ENCODE peak calls at places on chromosomes 5 and 9, in nine cellular contexts. I is upper lobe of right lung; J is tibial nerve; M is brain microvascular endothelial cell; E is CD8-positive, alpha-beta T cell; G is WERI-Rb-1; S is A673; R is tibial artery; X is uterus. D is an unnamed sample.

GRCh38 chr9:106862115-106862945 is 636 bp upstream of the ZNF462 start:
- DNase-seq in I (peak), E (no peak), G (peak), S (peak), J (peak), R (no peak), M (peak), X (peak), D (peak)

GRCh38 chr9:8718121-8718725 is 918.6 kb upstream of the DMAC1 start:
- DNase-seq in S (peak), M (peak), X (no peak), E (no peak), J (no peak), R (peak), I (no peak), G (no peak), D (no peak)

GRCh38 chr5:113204525-113205161 is 228.0 kb downstream of the DCP2 start:
- DNase-seq in X (peak), S (no peak), J (peak), I (no peak), M (peak), G (no peak), R (peak), E (no peak), D (no peak)

GRCh38 chr5:94700592-94700991 is 82.1 kb downstream of the SLF1 start:
- DNase-seq in R (no peak), M (no peak), S (no peak), X (no peak), J (no peak), I (no peak), G (no peak), E (no peak), D (no peak)

GRCh38 chr9:71352837-71353236 is 231.4 kb upstream of the TRPM3 start:
- DNase-seq in X (no peak), E (no peak), R (no peak), S (no peak), M (no peak), I (no peak), G (no peak), J (no peak), D (no peak)

GRCh38 chr9:78239506-78239905 is 3.6 kb downstream of the CEP78 start:
- DNase-seq in X (no peak), R (no peak), S (no peak), E (no peak), J (no peak), I (no peak), M (no peak), G (peak), D (no peak)

GRCh38 chr5:140165101-140165920 is 9.7 kb upstream of the CYSTM1 start:
- DNase-seq in E (no peak), R (no peak), I (no peak), M (no peak), X (no peak), G (no peak), J (no peak), S (no peak), D (no peak)

GRCh38 chr5:179154346-179154990 is 94.3 kb downstream of the ZNF354C start:
- DNase-seq in S (no peak), X (no peak), R (peak), G (no peak), E (no peak), J (no peak), M (no peak), I (peak), D (no peak)

GRCh38 chr5:52692618-52693017 is 95.1 kb upstream of the ITGA1 start:
- DNase-seq in R (no peak), S (no peak), X (no peak), M (no peak), E (no peak), I (no peak), G (no peak), J (no peak), D (no peak)

GRCh38 chr5:154993461-154993860 is 20.1 kb upstream of the KIF4B start:
- DNase-seq in M (no peak), I (no peak), J (no peak), S (peak), X (no peak), E (no peak), R (no peak), G (no peak), D (no peak)

GRCh38 chr5:170880084-170880483 is 18.3 kb downstream of the RANBP17 start:
- DNase-seq in I (no peak), S (no peak), R (no peak), E (no peak), G (no peak), X (no peak), J (no peak), M (no peak), D (no peak)

DNA sequence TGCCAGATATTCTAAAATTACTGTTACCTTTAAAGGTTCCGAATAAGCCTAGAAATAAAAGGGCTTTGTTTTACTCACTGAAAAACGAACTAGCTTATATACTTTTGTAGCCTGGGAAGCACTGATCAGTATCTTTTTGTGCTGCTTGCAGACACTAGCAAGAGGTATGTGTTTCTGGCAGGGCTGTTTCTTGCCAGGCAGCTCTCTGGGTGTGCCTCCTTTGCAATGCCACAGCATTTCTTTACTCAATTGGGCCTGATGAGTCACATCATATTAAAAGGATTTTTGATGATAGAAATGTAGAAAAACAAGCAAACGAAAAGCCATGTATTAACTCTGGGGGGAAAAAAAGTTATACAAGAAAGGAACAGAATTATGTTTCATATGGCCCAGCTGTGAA is 35.6 kb downstream of the CD180 start:
- DNase-seq in G (no peak), E (peak), J (no peak), M (peak), R (no peak), X (no peak), I (no peak), S (peak), D (no peak)
- H3K27ac ChIP-seq in G (no peak), E (no peak), J (no peak), M (no peak), R (peak), X (peak), I (no peak), S (no peak), D (no peak)

GRCh38 chr5:39178171-39178570 is 41.2 kb downstream of the FYB1 start:
- DNase-seq in I (no peak), R (no peak), E (no peak), S (peak), X (no peak), M (peak), J (no peak), G (no peak), D (no peak)

GRCh38 chr5:39176740-39177628 is 42.4 kb downstream of the FYB1 start:
- DNase-seq in J (no peak), I (no peak), X (no peak), E (no peak), M (no peak), S (no peak), R (no peak), G (no peak), D (no peak)

GRCh38 chr5:39178856-39179255 is 40.5 kb downstream of the FYB1 start:
- DNase-seq in S (peak), J (no peak), E (peak), I (no peak), M (no peak), X (no peak), G (no peak), R (no peak), D (no peak)

GRCh38 chr5:39175273-39175955 is 43.9 kb downstream of the FYB1 start:
- DNase-seq in J (no peak), X (no peak), E (no peak), I (no peak), R (no peak), M (no peak), S (no peak), G (no peak), D (no peak)

GRCh38 chr5:39177629-39177959 is 41.8 kb downstream of the FYB1 start:
- DNase-seq in G (no peak), R (no peak), M (no peak), J (no peak), I (no peak), E (no peak), S (no peak), X (no peak), D (no peak)
- H3K27ac ChIP-seq in G (no peak), R (no peak), M (no peak), J (peak), I (no peak), E (peak), S (no peak), X (no peak), D (no peak)

GRCh38 chr9:75909776-75910175 is 19.3 kb downstream of the PCSK5 start:
- DNase-seq in R (no peak), I (no peak), X (no peak), G (no peak), J (no peak), S (no peak), E (no peak), M (no peak), D (no peak)

GRCh38 chr9:75906531-75906930 is 16.1 kb downstream of the PCSK5 start:
- DNase-seq in X (no peak), G (no peak), I (no peak), M (no peak), R (no peak), S (no peak), E (no peak), J (no peak), D (no peak)

GRCh38 chr9:75907329-75907728 is 16.9 kb downstream of the PCSK5 start:
- DNase-seq in J (no peak), E (no peak), S (no peak), M (peak), I (no peak), X (no peak), R (no peak), G (no peak), D (no peak)

GRCh38 chr9:75910716-75911115 is 20.2 kb downstream of the PCSK5 start:
- DNase-seq in X (no peak), J (no peak), M (no peak), E (no peak), S (no peak), I (no peak), R (no peak), G (no peak), D (no peak)

GRCh38 chr9:75907863-75908262 is 17.4 kb downstream of the PCSK5 start:
- DNase-seq in X (no peak), J (no peak), R (no peak), S (no peak), M (no peak), G (no peak), I (no peak), E (no peak), D (no peak)
- H3K27ac ChIP-seq in X (peak), J (no peak), R (peak), S (no peak), M (peak), G (no peak), I (no peak), E (no peak), D (peak)

GRCh38 chr9:135928074-135928730 is 20.9 kb upstream of the CAMSAP1 start:
- DNase-seq in I (no peak), E (no peak), S (no peak), G (no peak), R (no peak), J (no peak), M (no peak), X (no peak), D (peak)

GRCh38 chr9:135926402-135927194 is 19.3 kb upstream of the CAMSAP1 start:
- DNase-seq in I (peak), X (no peak), M (peak), S (no peak), G (no peak), J (no peak), R (peak), E (no peak), D (peak)

GRCh38 chr9:135925496-135926133 is 18.3 kb upstream of the CAMSAP1 start:
- DNase-seq in G (no peak), S (no peak), I (peak), J (no peak), R (no peak), E (no peak), X (no peak), M (no peak), D (no peak)

GRCh38 chr9:135928731-135929655 is 21.6 kb upstream of the CAMSAP1 start:
- DNase-seq in I (no peak), R (no peak), J (no peak), M (no peak), X (no peak), S (no peak), E (no peak), G (no peak), D (no peak)

GRCh38 chr9:135927195-135928013 is 20.1 kb upstream of the CAMSAP1 start:
- DNase-seq in I (no peak), E (no peak), R (no peak), M (no peak), X (no peak), J (no peak), S (no peak), G (no peak), D (no peak)
- H3K27ac ChIP-seq in I (no peak), E (no peak), R (no peak), M (no peak), X (no peak), J (no peak), S (no peak), G (no peak), D (no peak)

DNA sequence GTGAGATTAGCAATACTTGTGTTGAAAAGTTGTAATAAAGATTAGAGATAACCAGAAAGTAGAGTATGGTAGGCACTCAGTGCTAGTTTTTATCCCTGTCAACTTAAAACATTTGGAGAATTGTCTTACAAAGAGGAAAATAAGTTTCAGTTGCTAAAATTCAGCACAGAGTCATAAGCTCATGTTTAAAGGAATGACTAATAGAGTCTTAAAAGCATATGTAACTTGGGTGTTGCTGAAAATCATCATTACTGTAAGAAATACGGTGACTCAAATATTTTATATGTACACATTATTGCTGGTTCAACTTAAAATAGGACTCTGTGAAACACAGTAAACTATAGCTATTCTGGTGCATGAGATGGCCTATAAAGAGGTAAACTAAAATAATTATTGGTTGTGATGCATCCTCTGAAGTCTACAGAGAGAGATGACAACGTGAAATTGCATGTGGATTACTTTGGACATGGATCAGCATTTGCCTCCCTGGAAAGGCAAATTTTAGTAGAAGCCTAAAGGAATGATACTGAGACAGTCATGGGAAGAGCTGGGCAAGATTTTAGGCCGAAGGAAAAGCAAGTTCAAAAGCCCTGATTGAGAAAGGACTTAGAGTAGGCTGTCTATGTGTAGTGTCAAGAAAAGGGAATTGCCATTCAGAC is 34.6 kb downstream of the SGCD start:
- DNase-seq in R (no peak), I (no peak), J (no peak), X (no peak), G (no peak), M (no peak), S (no peak), E (no peak), D (no peak)
- H3K27ac ChIP-seq in R (no peak), I (no peak), J (no peak), X (no peak), G (no peak), M (no peak), S (no peak), E (no peak), D (no peak)

GRCh38 chr5:126417178-126417577 is 6.0 kb upstream of the GRAMD2B start:
- DNase-seq in G (no peak), E (no peak), J (no peak), M (no peak), S (no peak), X (no peak), I (no peak), R (no peak), D (no peak)

GRCh38 chr5:126419102-126419501 is 4.1 kb upstream of the GRAMD2B start:
- DNase-seq in X (no peak), J (no peak), R (no peak), M (no peak), S (no peak), E (no peak), G (no peak), I (no peak), D (no peak)

GRCh38 chr5:126415789-126416188 is 7.4 kb upstream of the GRAMD2B start:
- DNase-seq in X (no peak), J (no peak), I (no peak), E (no peak), S (no peak), M (no peak), R (no peak), G (no peak), D (no peak)

GRCh38 chr5:126414874-126415502 is 8.2 kb upstream of the GRAMD2B start:
- DNase-seq in E (no peak), S (no peak), G (no peak), J (no peak), M (peak), X (peak), I (no peak), R (peak), D (no peak)

GRCh38 chr5:126416266-126416925 is 6.8 kb upstream of the GRAMD2B start:
- DNase-seq in X (no peak), M (no peak), I (no peak), R (no peak), S (no peak), G (no peak), E (no peak), J (no peak), D (no peak)
- H3K27ac ChIP-seq in X (peak), M (peak), I (no peak), R (peak), S (no peak), G (no peak), E (no peak), J (no peak), D (peak)

DNA sequence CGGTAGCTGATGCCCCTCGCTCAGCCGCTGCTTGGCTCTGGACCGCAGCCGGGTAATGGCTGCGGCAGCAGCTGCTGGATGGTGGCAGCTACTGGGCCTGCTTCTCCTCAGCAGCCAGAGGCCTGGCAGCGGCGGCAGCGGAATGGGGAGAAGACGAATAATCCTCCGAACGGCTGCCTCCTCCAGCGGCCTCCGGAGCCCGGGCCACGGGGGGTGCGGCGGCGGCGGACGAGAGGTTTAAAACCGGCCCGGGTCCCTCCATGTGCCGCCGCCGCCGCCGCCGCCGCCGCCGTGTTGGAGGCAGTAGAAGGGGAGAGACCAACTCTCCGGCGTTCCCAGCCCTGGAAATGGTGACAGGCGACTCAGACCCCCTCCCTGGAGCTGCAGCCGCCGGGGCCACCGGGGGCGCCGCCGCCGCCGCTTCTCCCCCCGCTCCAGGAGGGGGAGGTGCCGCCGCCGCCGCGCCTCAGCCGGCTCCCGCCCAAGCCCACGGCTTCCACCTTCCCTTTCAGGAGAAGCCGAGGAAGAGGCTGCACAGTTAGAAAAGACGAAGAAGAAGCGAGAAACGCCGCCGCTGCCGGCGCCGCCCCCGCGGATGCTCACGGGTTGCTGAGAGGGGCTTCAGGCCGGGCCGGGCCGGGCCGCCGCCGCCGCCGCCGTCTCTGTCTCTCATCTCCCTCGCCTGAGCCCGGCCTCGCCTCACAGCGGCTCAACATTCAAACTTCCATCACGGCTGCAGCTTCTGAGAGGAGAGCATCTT is 118.4 kb upstream of the PRSS3 start:
- DNase-seq in S (peak), J (no peak), I (peak), R (no peak), E (peak), G (peak), X (peak), M (no peak), D (peak)
- H3K27ac ChIP-seq in S (no peak), J (peak), I (peak), R (peak), E (no peak), G (peak), X (peak), M (no peak), D (no peak)

GRCh38 chr5:14794600-14795230 is 76.9 kb downstream of the ANKH start:
- DNase-seq in I (no peak), R (no peak), J (no peak), E (no peak), M (no peak), G (no peak), X (no peak), S (no peak), D (no peak)

GRCh38 chr5:14790220-14790619 is 81.4 kb downstream of the ANKH start:
- DNase-seq in J (no peak), R (no peak), X (no peak), M (no peak), G (no peak), I (no peak), S (no peak), E (no peak), D (no peak)

GRCh38 chr5:14787801-14788579 is 83.6 kb downstream of the ANKH start:
- DNase-seq in J (no peak), M (no peak), I (no peak), G (no peak), S (no peak), R (no peak), X (no peak), E (no peak), D (no peak)

GRCh38 chr5:14790931-14791330 is 80.6 kb downstream of the ANKH start:
- DNase-seq in E (no peak), S (no peak), J (no peak), R (no peak), M (no peak), X (no peak), I (no peak), G (no peak), D (no peak)

DNA sequence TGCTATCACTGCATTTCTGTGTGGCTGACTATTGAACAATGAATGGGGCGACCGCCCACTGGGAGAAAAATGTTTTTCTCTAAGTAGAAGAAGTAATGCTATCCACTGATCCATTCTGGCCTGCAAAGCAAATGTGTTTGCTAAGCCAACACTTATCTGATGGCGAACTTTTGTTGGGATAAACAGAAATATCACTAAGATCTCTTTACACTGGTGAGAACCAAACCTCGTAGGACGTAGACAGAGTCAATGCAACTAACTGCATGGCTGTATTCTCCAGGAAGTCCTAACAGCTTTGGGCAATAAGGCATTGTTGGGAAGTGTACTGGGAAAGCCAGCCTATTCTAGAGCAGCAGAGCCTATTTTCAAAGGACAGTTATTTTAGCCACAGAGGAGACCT is 77.7 kb downstream of the ANKH start:
- DNase-seq in M (no peak), J (no peak), X (no peak), I (no peak), G (no peak), S (no peak), E (no peak), R (no peak), D (no peak)
- H3K27ac ChIP-seq in M (no peak), J (no peak), X (no peak), I (no peak), G (no peak), S (no peak), E (no peak), R (no peak), D (no peak)

DNA sequence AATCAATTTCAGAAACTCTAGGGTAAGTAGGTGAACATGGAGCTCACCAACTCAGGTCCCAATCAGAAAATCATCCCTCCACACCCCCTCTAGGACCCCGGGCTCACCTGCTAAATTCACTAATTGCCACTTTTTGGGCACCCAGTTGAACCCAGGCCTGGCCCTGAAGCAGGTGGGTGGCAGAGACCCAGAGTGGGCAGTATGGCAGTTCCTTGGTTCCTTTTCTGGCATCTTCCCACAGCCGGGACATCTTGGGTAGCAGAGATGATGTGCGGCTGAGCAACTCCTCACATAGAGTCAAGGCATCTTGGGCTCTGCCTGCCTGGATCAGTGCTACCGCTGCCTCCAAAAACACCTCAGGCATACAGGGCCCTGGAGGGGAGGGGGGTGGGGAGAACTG is 2.9 kb upstream of the VCP start:
- DNase-seq in E (no peak), X (no peak), M (no peak), I (no peak), S (no peak), R (no peak), J (no peak), G (no peak), D (no peak)
- H3K27ac ChIP-seq in E (no peak), X (no peak), M (no peak), I (no peak), S (no peak), R (no peak), J (no peak), G (no peak), D (no peak)

D was measured in aorta.